ENCODE peak calls at places on chromosomes 16 and 17, in six cellular contexts. O is H9, W is IMR-90, K is A549, L is GM23248, Q is PC-9. A is an unnamed sample.

GRCh38 chr17:11121680-11122079 is 119.3 kb upstream of the SHISA6 start:
- DNase-seq in K (no peak), L (no peak), O (no peak), Q (no peak), W (no peak), A (no peak)

GRCh38 chr16:19348578-19349315 is 63.2 kb downstream of the CLEC19A start:
- DNase-seq in K (no peak), O (peak; percentile 77), Q (no peak), L (peak; percentile 10), W (no peak), A (peak; percentile 86)

GRCh38 chr17:80899402-80900268 is 92.0 kb upstream of the CHMP6 start:
- DNase-seq in K (peak; percentile 70), W (peak; percentile 16), Q (peak; percentile 23), L (peak; percentile 58), O (peak; percentile 83), A (peak; percentile 76)

GRCh38 chr16:22239131-22239805 is 33.2 kb downstream of the EEF2K start:
- DNase-seq in L (no peak), O (no peak), K (no peak), W (no peak), Q (no peak), A (no peak)

GRCh38 chr16:67017451-67017750 is 11.5 kb upstream of the CBFB start:
- DNase-seq in K (no peak), W (no peak), O (no peak), Q (no peak), L (no peak), A (no peak)

GRCh38 chr17:13351046-13351445 is 250.7 kb downstream of the HS3ST3A1 start:
- DNase-seq in W (peak; percentile 69), K (no peak), L (peak; percentile 77), O (no peak), Q (no peak), A (no peak)

GRCh38 chr17:1447061-1447460 is 9.0 kb downstream of the CRK start:
- DNase-seq in K (no peak), W (no peak), L (no peak), Q (no peak), O (no peak), A (no peak)

GRCh38 chr17:7989781-7990655 is 12.4 kb upstream of the GUCY2D start:
- DNase-seq in W (peak; percentile 44), K (peak; percentile 97), Q (peak; percentile 92), L (peak; percentile 75), O (peak; percentile 96), A (peak; percentile 84)

GRCh38 chr17:10698116-10698818 is 873 bp downstream of the ADPRM start:
- DNase-seq in W (peak; percentile 10), L (peak; percentile 71), K (peak; percentile 17), Q (no peak), O (no peak), A (peak; percentile 7)

GRCh38 chr16:22217890-22218730 is 12.0 kb downstream of the EEF2K start:
- DNase-seq in Q (no peak), O (peak; percentile 59), W (no peak), K (peak; percentile 51), L (no peak), A (peak; percentile 44)

GRCh38 chr17:48074322-48075054 is 26.3 kb downstream of the NFE2L1 start:
- DNase-seq in W (peak; percentile 82), K (peak; percentile 72), L (peak; percentile 92), O (peak; percentile 70), Q (peak; percentile 62), A (peak; percentile 75)

GRCh38 chr17:64706224-64707076 is 44.3 kb upstream of the SMURF2 start:
- DNase-seq in O (no peak), K (peak; percentile 59), W (no peak), Q (peak; percentile 37), L (peak; percentile 56), A (peak; percentile 19)

GRCh38 chr16:2468725-2469398 is 2.2 kb upstream of the NTN3 start:
- DNase-seq in Q (peak; percentile 37), O (no peak), K (peak; percentile 44), L (no peak), W (no peak), A (no peak)

GRCh38 chr16:54006693-54007092 is 279.9 kb downstream of the IRX3 start:
- DNase-seq in K (no peak), L (no peak), Q (no peak), O (no peak), W (peak; percentile 43), A (no peak)

GRCh38 chr17:60519795-60520194 is 6.2 kb downstream of the APPBP2 start:
- DNase-seq in Q (no peak), O (no peak), K (no peak), W (no peak), L (no peak), A (no peak)

GRCh38 chr17:63258785-63259184 is 187.3 kb downstream of the CYB561 start:
- DNase-seq in O (no peak), W (no peak), K (no peak), L (no peak), Q (no peak), A (no peak)

GRCh38 chr17:17691468-17692263 is 10.4 kb downstream of the RAI1 start:
- DNase-seq in K (no peak), Q (peak; percentile 27), W (no peak), O (no peak), L (no peak), A (no peak)

GRCh38 chr17:63966646-63967265 is 6.0 kb downstream of the SCN4A start:
- DNase-seq in Q (no peak), O (no peak), L (no peak), K (no peak), W (no peak), A (no peak)

GRCh38 chr17:39579318-39580081 is 28.2 kb downstream of the NEUROD2 start:
- DNase-seq in L (no peak), W (no peak), K (no peak), Q (no peak), O (peak; percentile 92), A (peak; percentile 32)

GRCh38 chr17:76432004-76432403 is 20.9 kb downstream of the UBE2O start:
- DNase-seq in W (no peak), O (no peak), Q (no peak), L (no peak), K (no peak), A (no peak)

GRCh38 chr17:43591750-43592562 is 45.8 kb upstream of the ETV4 start:
- DNase-seq in W (peak; percentile 92), L (peak; percentile 86), O (no peak), K (no peak), Q (no peak), A (peak; percentile 86)

GRCh38 chr17:58337600-58338453 is 9.2 kb upstream of the TSPOAP1 start:
- DNase-seq in O (peak; percentile 94), K (no peak), Q (no peak), L (peak; percentile 87), W (peak; percentile 96), A (peak; percentile 93)

GRCh38 chr17:58338907-58339774 is 10.5 kb upstream of the TSPOAP1 start:
- DNase-seq in K (no peak), L (peak; percentile 70), Q (no peak), W (peak; percentile 88), O (peak; percentile 95), A (peak; percentile 94)

GRCh38 chr17:58339775-58340622 is 11.4 kb upstream of the TSPOAP1 start:
- DNase-seq in L (no peak), Q (no peak), O (no peak), K (no peak), W (no peak), A (no peak)

GRCh38 chr17:58337126-58337599 is 8.6 kb upstream of the TSPOAP1 start:
- DNase-seq in W (peak; percentile 27), L (no peak), K (no peak), Q (no peak), O (peak; percentile 48), A (peak; percentile 70)

DNA sequence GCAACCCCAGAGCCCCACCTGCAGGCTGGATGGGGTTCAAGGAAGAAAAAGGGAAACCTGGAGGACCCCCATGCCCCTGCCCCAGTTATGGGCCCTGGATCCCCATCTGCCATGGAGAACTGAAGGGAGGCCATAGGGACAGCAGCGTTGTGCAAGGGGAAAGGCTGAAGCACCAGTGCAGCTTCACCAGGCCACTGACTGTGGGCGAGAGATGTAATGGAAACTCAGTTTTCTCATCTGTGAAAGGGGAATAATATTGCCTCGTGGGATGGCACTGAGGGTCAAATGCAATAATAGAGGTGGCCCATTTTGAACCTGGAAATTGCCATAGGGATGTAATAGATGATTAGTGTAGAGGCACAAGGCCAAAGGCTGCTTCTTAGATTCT is 9.9 kb upstream of the TSPOAP1 start:
- DNase-seq in K (no peak), Q (no peak), W (no peak), O (no peak), L (no peak), A (no peak)
- H3K4me2 ChIP-seq in K (no peak overlapping the region), Q (no peak overlapping the region), W (peak overlapping the region; percentile 67), O (no peak overlapping the region), L (peak overlapping the region; percentile 51), A (no peak overlapping the region)

DNA sequence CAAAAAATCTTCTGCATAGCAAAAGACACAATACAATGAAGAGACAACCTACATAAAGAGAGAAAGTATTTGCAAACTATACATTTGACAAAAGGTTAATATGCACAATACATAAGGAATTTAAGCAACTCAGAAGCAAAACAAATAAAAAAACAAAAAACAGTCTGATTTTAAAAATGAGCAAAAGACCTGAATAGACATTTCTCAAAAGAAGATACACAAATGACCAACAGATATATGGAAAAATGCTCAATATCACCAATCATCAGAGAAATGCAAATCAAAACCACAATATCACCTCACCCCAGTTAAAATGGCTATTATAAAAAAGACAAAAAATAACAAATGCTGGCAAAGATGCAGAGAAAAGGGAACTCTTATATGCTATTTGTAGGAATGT is 32.7 kb downstream of the HSF5 start:
- DNase-seq in O (no peak), L (no peak), K (no peak), W (no peak), Q (no peak), A (no peak)
- H3K4me2 ChIP-seq in O (no peak overlapping the region), L (no peak overlapping the region), K (no peak overlapping the region), W (no peak overlapping the region), Q (no peak overlapping the region), A (no peak overlapping the region)

GRCh38 chr16:3868967-3869366 is 11.5 kb downstream of the CREBBP start:
- DNase-seq in L (no peak), W (no peak), K (no peak), Q (no peak), O (no peak), A (no peak)
- H3K4me2 ChIP-seq in L (no peak overlapping the region), W (no peak overlapping the region), K (no peak overlapping the region), Q (no peak overlapping the region), O (no peak overlapping the region), A (no peak overlapping the region)

GRCh38 chr17:78341559-78342437 is 18.1 kb downstream of the SOCS3 start:
- DNase-seq in K (peak; percentile 83), O (peak; percentile 72), W (peak; percentile 74), L (peak; percentile 93), Q (peak; percentile 83), A (peak; percentile 87)

GRCh38 chr17:78342438-78343098 is 17.3 kb downstream of the SOCS3 start:
- DNase-seq in O (peak; percentile 59), K (peak; percentile 71), W (peak; percentile 88), L (peak; percentile 97), Q (peak; percentile 53), A (peak; percentile 72)

GRCh38 chr17:78343433-78344201 is 16.3 kb downstream of the SOCS3 start:
- DNase-seq in L (no peak), K (no peak), W (no peak), O (peak; percentile 59), Q (peak; percentile 81), A (no peak)

GRCh38 chr17:78344666-78345065 is 15.2 kb downstream of the SOCS3 start:
- DNase-seq in W (no peak), Q (no peak), O (peak; percentile 28), K (no peak), L (no peak), A (no peak)

DNA sequence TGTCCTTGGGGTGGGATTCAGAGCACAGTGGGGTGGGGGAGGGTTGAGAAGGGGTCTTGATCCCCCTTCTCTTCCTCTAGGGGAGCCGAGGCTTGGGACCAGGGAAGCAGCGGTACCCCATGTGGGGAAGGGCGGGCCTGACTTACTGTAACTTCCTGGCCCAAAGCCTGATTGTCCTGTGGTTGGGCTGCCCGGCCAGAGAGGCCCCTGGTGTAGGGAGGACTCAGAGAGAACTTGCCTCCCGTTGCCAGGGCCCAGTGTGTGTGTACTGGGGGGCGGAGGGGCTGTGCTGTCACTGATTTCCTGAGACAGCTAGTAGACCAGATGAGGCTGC is 16.8 kb downstream of the SOCS3 start:
- DNase-seq in W (peak; percentile 87), L (peak; percentile 99), O (peak; percentile 75), K (peak; percentile 62), Q (peak; percentile 62), A (peak; percentile 85)
- H3K4me2 ChIP-seq in W (peak overlapping the region; percentile 65), L (peak overlapping the region; percentile 78), O (no peak overlapping the region), K (peak overlapping the region; percentile 99), Q (peak overlapping the region; percentile 80), A (no peak overlapping the region)